ENCODE peak calls at places on chromosomes 5 and 9, in eight cellular contexts. D is RWPE1, L is tibial nerve, B is sigmoid colon, C is H9, E is PC-3, U is HFFc6, G is coronary artery. Z is an unnamed sample.

GRCh38 chr5:17340363-17340762 is 122.9 kb downstream of the BASP1 start:
- DNase-seq in E (no peak), L (no peak), B (no peak), U (no peak), C (no peak), G (no peak), D (no peak), Z (no peak)

GRCh38 chr9:114911167-114911821 is 19.1 kb downstream of the TNFSF8 start:
- DNase-seq in C (no peak), U (peak; percentile 56), G (no peak), B (no peak), E (peak; percentile 74), D (peak; percentile 87), L (peak; percentile 35), Z (no peak)

GRCh38 chr9:4097991-4098390 is 201.9 kb downstream of the GLIS3 start:
- DNase-seq in C (no peak), U (no peak), D (no peak), B (no peak), E (no peak), L (no peak), G (no peak), Z (no peak)

GRCh38 chr9:127943011-127943662 is 5.5 kb upstream of the DPM2 start:
- DNase-seq in B (no peak), E (no peak), L (no peak), D (no peak), C (no peak), G (no peak), U (no peak), Z (no peak)

GRCh38 chr9:129678844-129679243 is 13.4 kb downstream of the PRRX2 start:
- DNase-seq in G (no peak), E (no peak), L (no peak), U (no peak), C (no peak), D (no peak), B (no peak), Z (no peak)

GRCh38 chr9:2012347-2012746 is 2.8 kb upstream of the SMARCA2 start:
- DNase-seq in E (no peak), G (no peak), U (no peak), C (no peak), D (no peak), B (no peak), L (no peak), Z (no peak)

GRCh38 chr9:108742191-108742590 is 113.6 kb downstream of the ACTL7B start:
- DNase-seq in D (no peak), C (no peak), E (no peak), U (no peak), G (no peak), L (no peak), B (no peak), Z (no peak)

GRCh38 chr9:7234144-7234543 is 476.4 kb downstream of the KDM4C start:
- DNase-seq in E (peak; percentile 67), U (peak; percentile 20), B (no peak), G (no peak), L (no peak), D (no peak), C (peak; percentile 84), Z (no peak)

GRCh38 chr9:133727277-133727875 is 10.8 kb downstream of the SARDH start:
- DNase-seq in G (no peak), D (no peak), L (no peak), C (peak; percentile 29), E (peak; percentile 7), B (peak; percentile 40), U (no peak), Z (peak; percentile 77)

GRCh38 chr5:115289104-115289503 is 7.3 kb downstream of the CCDC112 start:
- DNase-seq in D (no peak), L (no peak), B (no peak), U (no peak), E (no peak), G (no peak), C (no peak), Z (no peak)

GRCh38 chr9:105445203-105445881 is 2.5 kb upstream of the FSD1L start:
- DNase-seq in B (no peak), L (no peak), U (no peak), G (no peak), C (no peak), D (no peak), E (no peak), Z (no peak)

GRCh38 chr5:41196197-41196596 is 17.1 kb downstream of the C6 start:
- DNase-seq in D (no peak), E (peak; percentile 34), C (no peak), B (no peak), G (no peak), L (no peak), U (no peak), Z (no peak)

GRCh38 chr9:28801144-28801799 is 1228.0 kb upstream of the C9orf72 start:
- DNase-seq in G (no peak), E (peak; percentile 70), B (no peak), U (no peak), D (peak; percentile 58), C (no peak), L (no peak), Z (no peak)

GRCh38 chr5:140868721-140869554 is at the start of gene PCDHA11:
- DNase-seq in C (peak; percentile 68), L (no peak), E (no peak), G (no peak), U (no peak), D (peak; percentile 40), B (no peak), Z (no peak)

GRCh38 chr5:111699976-111700375 is 57.0 kb downstream of the NREP start:
- DNase-seq in U (no peak), G (no peak), C (no peak), E (peak; percentile 91), D (no peak), B (no peak), L (no peak), Z (no peak)

GRCh38 chr9:134648701-134649525 is 7.3 kb downstream of the COL5A1 start:
- DNase-seq in C (no peak), E (peak; percentile 64), L (no peak), G (no peak), D (no peak), U (peak; percentile 83), B (no peak), Z (peak; percentile 81)

GRCh38 chr9:98993570-98993945 is 49.9 kb downstream of the COL15A1 start:
- DNase-seq in G (no peak), B (no peak), D (no peak), C (peak; percentile 5), E (no peak), U (no peak), L (no peak), Z (no peak)

GRCh38 chr5:151037561-151038291 is 17.3 kb downstream of the GPX3 start:
- DNase-seq in C (no peak), L (peak; percentile 55), E (no peak), G (no peak), B (peak; percentile 81), U (peak; percentile 75), D (no peak), Z (peak; percentile 4)

GRCh38 chr5:3490962-3491477 is 104.6 kb upstream of the IRX1 start:
- DNase-seq in U (no peak), G (no peak), E (no peak), D (no peak), L (no peak), B (no peak), C (no peak), Z (peak; percentile 73)
- TF ChIP-seq CTCF in U (no peak), G (no peak), E (no peak), D (no peak), L (no peak), B (no peak), C (no peak), Z (no peak)

DNA sequence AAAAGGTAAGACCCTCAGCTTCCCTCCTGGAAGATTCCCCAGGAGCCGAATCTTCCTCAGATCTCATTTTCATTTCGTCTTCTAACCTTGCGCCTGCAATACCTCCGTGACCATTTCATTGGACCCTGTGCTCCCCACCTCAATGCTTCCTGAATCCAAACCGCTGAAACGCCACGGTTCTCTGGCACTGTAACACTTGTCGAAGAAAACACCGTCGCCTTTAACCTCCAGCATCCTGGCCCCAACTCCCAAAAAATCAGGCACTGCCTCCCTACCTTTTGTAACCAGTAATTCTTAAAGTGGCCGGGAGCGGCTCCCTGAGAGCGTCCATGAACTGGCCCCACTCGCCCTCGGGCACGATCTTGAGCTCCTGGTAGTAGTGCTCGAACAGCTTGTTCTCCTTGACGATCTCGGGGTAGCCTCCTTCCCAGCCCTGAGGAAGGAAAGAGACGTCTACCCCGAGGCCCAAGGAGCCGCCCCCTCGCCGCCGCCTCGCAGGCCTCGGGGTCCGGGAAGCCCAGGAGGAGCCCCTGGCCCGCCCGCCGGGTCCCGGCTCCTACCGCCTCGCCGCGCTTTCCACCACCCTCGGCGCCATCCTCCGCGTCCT is 417 bp downstream of the NSUN2 start:
- DNase-seq in E (peak; percentile 55), B (peak; percentile 70), C (no peak), U (peak; percentile 17), L (no peak), D (peak; percentile 36), G (no peak), Z (no peak)
- TF ChIP-seq CTCF in E (peak; percentile 23), B (no peak), C (peak; percentile 16), U (peak; percentile 34), L (no peak), D (peak; percentile 19), G (no peak), Z (peak; percentile 60)

GRCh38 chr5:72767289-72768010 is 49.0 kb upstream of the TNPO1 start:
- DNase-seq in G (no peak), U (no peak), L (no peak), E (peak; percentile 63), C (peak; percentile 33), D (no peak), B (no peak), Z (no peak)
- TF ChIP-seq CTCF in G (no peak), U (no peak), L (no peak), E (no peak), C (peak; percentile 34), D (no peak), B (no peak), Z (peak; percentile 45)

GRCh38 chr5:173191561-173191960 is 43.4 kb downstream of the NKX2-5 start:
- DNase-seq in D (no peak), C (no peak), B (no peak), E (no peak), U (no peak), L (no peak), G (no peak), Z (no peak)

GRCh38 chr5:173191015-173191414 is 44.0 kb downstream of the NKX2-5 start:
- DNase-seq in B (no peak), E (no peak), L (no peak), C (no peak), G (no peak), D (no peak), U (no peak), Z (no peak)

GRCh38 chr5:173188280-173188679 is 43.9 kb downstream of the BNIP1 start:
- DNase-seq in L (no peak), G (no peak), U (no peak), B (no peak), C (no peak), D (no peak), E (no peak), Z (no peak)

DNA sequence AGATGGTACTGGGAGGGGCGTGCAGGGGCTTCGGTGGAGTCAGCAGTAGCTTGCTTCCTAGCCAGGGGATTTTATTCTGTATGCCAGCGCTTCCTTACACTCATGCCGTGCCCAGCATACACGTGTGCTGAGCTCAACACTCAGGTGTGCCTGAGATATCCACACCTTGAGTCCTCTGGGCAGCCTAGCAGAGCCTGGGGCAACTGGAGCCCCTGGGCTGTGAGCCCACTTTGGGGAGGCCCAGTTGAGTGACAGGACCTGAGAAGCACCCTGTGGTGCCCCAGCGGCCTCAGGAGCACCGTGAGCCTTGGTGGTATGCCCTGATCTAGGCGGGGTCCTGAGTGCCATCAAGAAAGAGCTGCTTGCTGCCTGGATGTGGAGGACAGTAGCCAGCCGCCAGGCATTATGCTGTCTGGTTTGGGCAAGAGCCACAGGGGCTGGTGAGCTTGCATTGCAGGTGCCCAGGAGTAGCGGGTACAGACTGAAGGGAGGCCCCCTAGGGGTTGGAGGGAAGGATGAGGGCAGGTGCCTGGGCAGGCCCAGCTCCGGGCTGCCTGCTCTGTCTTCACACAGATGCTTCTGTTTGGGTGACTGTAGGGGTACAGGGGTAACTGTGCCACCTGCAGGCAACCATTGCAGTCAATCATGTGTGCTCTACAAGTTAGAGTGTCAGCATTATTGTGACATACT is 42.9 kb downstream of the BNIP1 start:
- DNase-seq in U (no peak), L (no peak), B (no peak), C (peak; percentile 64), G (no peak), D (no peak), E (no peak), Z (no peak)
- TF ChIP-seq CTCF in U (peak; percentile 37), L (no peak), B (no peak), C (peak; percentile 54), G (no peak), D (no peak), E (peak; percentile 39), Z (peak; percentile 13)